ENCODE peak calls at places on chromosome 4, in seven cellular contexts. One of them, this sample, is unnamed.

GRCh38 chr4:26762650-26763049 is 98.0 kb upstream of the STIM2 start:
- DNase-seq in CD4-positive, CD25-positive, alpha-beta regulatory T cell: no peak
- DNase-seq in keratinocyte: no peak
- DNase-seq in left ventricle myocardium inferior: no peak
- DNase-seq in GM23248: no peak
- DNase-seq in right lobe of liver: no peak
- DNase-seq in uterus: no peak
- DNase-seq in this sample: no peak

GRCh38 chr4:12439633-12440305 is 1011.1 kb upstream of the HS3ST1 start:
- DNase-seq in keratinocyte: no peak
- DNase-seq in CD4-positive, CD25-positive, alpha-beta regulatory T cell: no peak
- DNase-seq in uterus: no peak
- DNase-seq in GM23248: no peak
- DNase-seq in left ventricle myocardium inferior: no peak
- DNase-seq in right lobe of liver: no peak
- DNase-seq in this sample: no peak

GRCh38 chr4:95092762-95093161 is 335.0 kb downstream of the BMPR1B start:
- DNase-seq in uterus: no peak
- DNase-seq in GM23248: peak; percentile 2
- DNase-seq in CD4-positive, CD25-positive, alpha-beta regulatory T cell: no peak
- DNase-seq in right lobe of liver: no peak
- DNase-seq in left ventricle myocardium inferior: no peak
- DNase-seq in keratinocyte: no peak
- DNase-seq in this sample: no peak

GRCh38 chr4:76160355-76160754 is 12.2 kb upstream of the NUP54 start:
- DNase-seq in CD4-positive, CD25-positive, alpha-beta regulatory T cell: no peak
- DNase-seq in GM23248: no peak
- DNase-seq in right lobe of liver: no peak
- DNase-seq in uterus: no peak
- DNase-seq in left ventricle myocardium inferior: no peak
- DNase-seq in keratinocyte: no peak
- DNase-seq in this sample: no peak

GRCh38 chr4:176044589-176044951 is 21.1 kb upstream of the WDR17 start:
- DNase-seq in GM23248: peak; percentile 27
- DNase-seq in keratinocyte: no peak
- DNase-seq in right lobe of liver: no peak
- DNase-seq in uterus: no peak
- DNase-seq in CD4-positive, CD25-positive, alpha-beta regulatory T cell: no peak
- DNase-seq in left ventricle myocardium inferior: no peak
- DNase-seq in this sample: no peak

GRCh38 chr4:108149588-108150380 is 18.9 kb downstream of the LEF1 start:
- DNase-seq in uterus: no peak
- DNase-seq in right lobe of liver: no peak
- DNase-seq in keratinocyte: no peak
- DNase-seq in left ventricle myocardium inferior: no peak
- DNase-seq in CD4-positive, CD25-positive, alpha-beta regulatory T cell: no peak
- DNase-seq in GM23248: peak; percentile 43
- DNase-seq in this sample: no peak

GRCh38 chr4:124181045-124181444 is 531.5 kb downstream of the ANKRD50 start:
- DNase-seq in left ventricle myocardium inferior: no peak
- DNase-seq in right lobe of liver: no peak
- DNase-seq in GM23248: peak; percentile 6
- DNase-seq in CD4-positive, CD25-positive, alpha-beta regulatory T cell: no peak
- DNase-seq in uterus: no peak
- DNase-seq in keratinocyte: no peak
- DNase-seq in this sample: no peak

GRCh38 chr4:142169216-142169615 is 532.8 kb downstream of the IL15 start:
- DNase-seq in keratinocyte: no peak
- DNase-seq in CD4-positive, CD25-positive, alpha-beta regulatory T cell: no peak
- DNase-seq in uterus: no peak
- DNase-seq in left ventricle myocardium inferior: no peak
- DNase-seq in GM23248: no peak
- DNase-seq in right lobe of liver: no peak
- DNase-seq in this sample: no peak

GRCh38 chr4:55758570-55758969 is 61.0 kb upstream of the EXOC1L start:
- DNase-seq in uterus: no peak
- DNase-seq in left ventricle myocardium inferior: no peak
- DNase-seq in CD4-positive, CD25-positive, alpha-beta regulatory T cell: no peak
- DNase-seq in GM23248: peak; percentile 3
- DNase-seq in right lobe of liver: no peak
- DNase-seq in keratinocyte: no peak
- DNase-seq in this sample: no peak

GRCh38 chr4:142411993-142412392 is 434.1 kb downstream of the INPP4B start:
- DNase-seq in right lobe of liver: no peak
- DNase-seq in left ventricle myocardium inferior: no peak
- DNase-seq in keratinocyte: no peak
- DNase-seq in CD4-positive, CD25-positive, alpha-beta regulatory T cell: no peak
- DNase-seq in GM23248: no peak
- DNase-seq in uterus: no peak
- DNase-seq in this sample: no peak

GRCh38 chr4:25098964-25099843 is 61.0 kb downstream of the SEPSECS start:
- DNase-seq in GM23248: peak; percentile 75
- DNase-seq in uterus: peak; percentile 58
- DNase-seq in right lobe of liver: peak; percentile 60
- DNase-seq in CD4-positive, CD25-positive, alpha-beta regulatory T cell: no peak
- DNase-seq in left ventricle myocardium inferior: peak; percentile 90
- DNase-seq in keratinocyte: no peak
- DNase-seq in this sample: no peak

GRCh38 chr4:128275351-128275750 is 12.3 kb downstream of the PGRMC2 start:
- DNase-seq in left ventricle myocardium inferior: no peak
- DNase-seq in CD4-positive, CD25-positive, alpha-beta regulatory T cell: no peak
- DNase-seq in right lobe of liver: no peak
- DNase-seq in uterus: no peak
- DNase-seq in GM23248: peak; percentile 58
- DNase-seq in keratinocyte: no peak
- DNase-seq in this sample: no peak

GRCh38 chr4:53653484-53654053 is 62.3 kb upstream of the LNX1 start:
- DNase-seq in CD4-positive, CD25-positive, alpha-beta regulatory T cell: no peak
- DNase-seq in left ventricle myocardium inferior: no peak
- DNase-seq in keratinocyte: no peak
- DNase-seq in GM23248: peak; percentile 28
- DNase-seq in uterus: no peak
- DNase-seq in right lobe of liver: peak; percentile 50
- DNase-seq in this sample: no peak

GRCh38 chr4:154720123-154720522 is 23.7 kb upstream of the LRAT start:
- DNase-seq in uterus: no peak
- DNase-seq in left ventricle myocardium inferior: no peak
- DNase-seq in GM23248: no peak
- DNase-seq in right lobe of liver: no peak
- DNase-seq in keratinocyte: peak; percentile 76
- DNase-seq in CD4-positive, CD25-positive, alpha-beta regulatory T cell: no peak
- DNase-seq in this sample: no peak

GRCh38 chr4:57077550-57078311 is 32.5 kb downstream of the IGFBP7 start:
- DNase-seq in GM23248: peak; percentile 41
- DNase-seq in CD4-positive, CD25-positive, alpha-beta regulatory T cell: no peak
- DNase-seq in right lobe of liver: no peak
- DNase-seq in keratinocyte: peak; percentile 70
- DNase-seq in uterus: no peak
- DNase-seq in left ventricle myocardium inferior: no peak
- DNase-seq in this sample: no peak

GRCh38 chr4:140774956-140775355 is 18.8 kb upstream of the TBC1D9 start:
- DNase-seq in uterus: no peak
- DNase-seq in CD4-positive, CD25-positive, alpha-beta regulatory T cell: no peak
- DNase-seq in right lobe of liver: no peak
- DNase-seq in GM23248: no peak
- DNase-seq in keratinocyte: no peak
- DNase-seq in left ventricle myocardium inferior: no peak
- DNase-seq in this sample: no peak

GRCh38 chr4:143358923-143359694 is 22.4 kb downstream of the GAB1 start:
- DNase-seq in CD4-positive, CD25-positive, alpha-beta regulatory T cell: no peak
- DNase-seq in uterus: no peak
- DNase-seq in left ventricle myocardium inferior: no peak
- DNase-seq in keratinocyte: no peak
- DNase-seq in GM23248: peak; percentile 44
- DNase-seq in right lobe of liver: peak; percentile 28
- DNase-seq in this sample: no peak

DNA sequence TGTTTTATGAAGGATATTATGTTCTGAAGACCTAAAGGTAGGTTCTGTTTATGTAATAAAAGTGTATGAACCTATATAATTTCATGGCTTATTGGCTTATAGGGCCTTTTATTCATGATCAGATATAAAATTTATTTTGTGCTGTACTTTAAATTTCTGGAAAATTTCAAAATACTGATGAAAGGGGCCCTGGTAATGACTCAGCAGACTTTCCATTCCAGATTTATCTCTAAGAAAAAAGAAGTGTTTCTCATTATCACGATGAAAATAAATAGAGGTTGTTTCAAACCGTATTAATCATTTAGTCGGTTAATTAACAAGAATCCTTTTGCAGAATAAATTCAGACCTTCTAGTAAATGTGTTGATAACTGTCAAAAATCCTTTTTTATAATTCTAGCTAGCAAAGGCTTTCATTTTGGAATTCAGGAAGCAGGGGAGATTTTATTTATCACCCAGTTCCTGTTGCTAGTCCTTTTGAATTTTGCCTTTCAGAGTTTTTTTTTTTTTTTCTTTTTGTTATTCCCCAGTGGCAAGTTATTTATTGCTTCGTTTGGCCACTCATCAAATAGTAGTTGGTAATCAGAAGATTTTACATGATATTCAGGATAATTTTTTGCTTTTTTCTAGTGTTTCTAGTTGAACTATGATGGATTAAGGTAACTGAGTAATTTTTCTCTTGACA is 5.4 kb upstream of the TAPT1 start:
- DNase-seq in uterus: no peak
- DNase-seq in CD4-positive, CD25-positive, alpha-beta regulatory T cell: no peak
- DNase-seq in keratinocyte: no peak
- DNase-seq in GM23248: peak; percentile 49
- DNase-seq in left ventricle myocardium inferior: no peak
- DNase-seq in right lobe of liver: no peak
- DNase-seq in this sample: no peak
- H3K4me3 ChIP-seq in uterus: peak overlapping the region; percentile 11
- H3K4me3 ChIP-seq in CD4-positive, CD25-positive, alpha-beta regulatory T cell: no peak overlapping the region
- H3K4me3 ChIP-seq in keratinocyte: no peak overlapping the region
- H3K4me3 ChIP-seq in GM23248: peak overlapping the region; percentile 51
- H3K4me3 ChIP-seq in left ventricle myocardium inferior: peak overlapping the region; percentile 40
- H3K4me3 ChIP-seq in right lobe of liver: no peak overlapping the region
- H3K4me3 ChIP-seq in this sample: no peak overlapping the region

DNA sequence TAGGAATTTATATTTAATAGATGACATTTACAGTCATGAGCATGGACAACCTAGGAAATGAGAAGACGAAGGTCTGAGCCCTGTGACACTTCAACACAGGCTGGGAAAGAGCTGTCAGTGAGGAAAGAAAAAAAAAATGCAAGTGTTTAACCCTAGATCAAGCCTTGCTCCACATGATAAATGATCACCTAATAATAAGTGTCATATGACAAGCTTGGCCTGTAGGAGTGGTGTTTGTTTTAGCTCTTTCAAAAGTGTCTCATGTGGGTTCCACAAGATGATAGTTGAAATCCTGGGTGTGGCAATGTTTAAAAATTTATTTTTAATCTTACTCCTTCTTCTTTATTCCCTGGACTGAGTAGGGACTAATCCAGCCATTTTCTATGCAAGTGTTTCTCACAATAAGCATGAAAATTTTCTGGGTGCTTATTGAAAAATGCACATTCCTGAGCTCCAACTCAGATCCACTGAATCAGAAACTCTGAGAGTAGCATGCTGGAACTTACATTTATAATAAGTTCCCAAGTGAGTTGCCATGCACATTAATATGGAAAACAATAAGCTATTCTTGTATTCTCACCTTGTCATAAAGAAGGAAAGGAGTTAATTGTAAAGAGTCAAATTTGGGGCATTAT is 138.2 kb downstream of the AREG start:
- DNase-seq in left ventricle myocardium inferior: no peak
- DNase-seq in CD4-positive, CD25-positive, alpha-beta regulatory T cell: no peak
- DNase-seq in right lobe of liver: no peak
- DNase-seq in uterus: no peak
- DNase-seq in keratinocyte: no peak
- DNase-seq in GM23248: peak; percentile 59
- DNase-seq in this sample: no peak
- H3K27ac ChIP-seq in left ventricle myocardium inferior: no peak overlapping the region
- H3K27ac ChIP-seq in CD4-positive, CD25-positive, alpha-beta regulatory T cell: no peak overlapping the region
- H3K27ac ChIP-seq in right lobe of liver: no peak overlapping the region
- H3K27ac ChIP-seq in uterus: no peak overlapping the region
- H3K27ac ChIP-seq in keratinocyte: no peak overlapping the region
- H3K27ac ChIP-seq in GM23248: no peak overlapping the region
- H3K27ac ChIP-seq in this sample: no peak overlapping the region

GRCh38 chr4:136443006-136443405 is 1089.3 kb downstream of the PCDH18 start:
- DNase-seq in left ventricle myocardium inferior: no peak
- DNase-seq in uterus: no peak
- DNase-seq in right lobe of liver: no peak
- DNase-seq in keratinocyte: no peak
- DNase-seq in GM23248: no peak
- DNase-seq in CD4-positive, CD25-positive, alpha-beta regulatory T cell: no peak
- DNase-seq in this sample: no peak
- H3K4me3 ChIP-seq in left ventricle myocardium inferior: no peak overlapping the region
- H3K4me3 ChIP-seq in uterus: no peak overlapping the region
- H3K4me3 ChIP-seq in right lobe of liver: no peak overlapping the region
- H3K4me3 ChIP-seq in keratinocyte: no peak overlapping the region
- H3K4me3 ChIP-seq in GM23248: no peak overlapping the region
- H3K4me3 ChIP-seq in CD4-positive, CD25-positive, alpha-beta regulatory T cell: no peak overlapping the region
- H3K4me3 ChIP-seq in this sample: no peak overlapping the region

GRCh38 chr4:67714955-67715354 is 14.0 kb upstream of the UBA6 start:
- DNase-seq in right lobe of liver: no peak
- DNase-seq in keratinocyte: no peak
- DNase-seq in GM23248: no peak
- DNase-seq in left ventricle myocardium inferior: no peak
- DNase-seq in uterus: no peak
- DNase-seq in CD4-positive, CD25-positive, alpha-beta regulatory T cell: no peak
- DNase-seq in this sample: no peak

GRCh38 chr4:67713531-67714247 is 12.7 kb upstream of the UBA6 start:
- DNase-seq in right lobe of liver: no peak
- DNase-seq in GM23248: peak; percentile 69
- DNase-seq in uterus: no peak
- DNase-seq in keratinocyte: peak; percentile 52
- DNase-seq in CD4-positive, CD25-positive, alpha-beta regulatory T cell: no peak
- DNase-seq in left ventricle myocardium inferior: no peak
- DNase-seq in this sample: no peak

GRCh38 chr4:67712000-67712625 is 11.2 kb upstream of the UBA6 start:
- DNase-seq in GM23248: no peak
- DNase-seq in keratinocyte: peak; percentile 38
- DNase-seq in left ventricle myocardium inferior: no peak
- DNase-seq in uterus: no peak
- DNase-seq in CD4-positive, CD25-positive, alpha-beta regulatory T cell: no peak
- DNase-seq in right lobe of liver: no peak
- DNase-seq in this sample: no peak

GRCh38 chr4:67712650-67713530 is 11.9 kb upstream of the UBA6 start:
- DNase-seq in uterus: no peak
- DNase-seq in CD4-positive, CD25-positive, alpha-beta regulatory T cell: no peak
- DNase-seq in left ventricle myocardium inferior: no peak
- DNase-seq in GM23248: no peak
- DNase-seq in right lobe of liver: no peak
- DNase-seq in keratinocyte: no peak
- DNase-seq in this sample: no peak

DNA sequence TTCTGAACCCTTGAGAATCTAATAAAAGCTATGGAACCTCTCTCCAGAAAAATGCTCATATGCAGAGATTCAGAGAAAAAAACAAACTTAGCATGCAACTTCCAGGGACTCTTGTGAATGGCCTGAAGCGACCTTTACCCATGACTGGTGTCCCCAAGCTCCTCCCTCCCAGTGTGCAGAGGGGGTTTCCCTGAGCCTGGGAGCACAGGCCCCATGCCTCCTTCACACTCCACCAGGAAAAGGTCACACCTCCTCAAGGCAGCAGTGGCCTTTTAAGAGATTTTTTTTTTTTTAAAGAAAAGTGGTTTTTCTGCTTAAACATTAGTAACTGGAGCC is 13.3 kb upstream of the UBA6 start:
- DNase-seq in right lobe of liver: no peak
- DNase-seq in left ventricle myocardium inferior: no peak
- DNase-seq in uterus: no peak
- DNase-seq in GM23248: no peak
- DNase-seq in keratinocyte: no peak
- DNase-seq in CD4-positive, CD25-positive, alpha-beta regulatory T cell: no peak
- DNase-seq in this sample: no peak
- H3K27ac ChIP-seq in right lobe of liver: no peak overlapping the region
- H3K27ac ChIP-seq in left ventricle myocardium inferior: no peak overlapping the region
- H3K27ac ChIP-seq in uterus: no peak overlapping the region
- H3K27ac ChIP-seq in GM23248: peak overlapping the region; percentile 36
- H3K27ac ChIP-seq in keratinocyte: peak overlapping the region; percentile 81
- H3K27ac ChIP-seq in CD4-positive, CD25-positive, alpha-beta regulatory T cell: no peak overlapping the region
- H3K27ac ChIP-seq in this sample: no peak overlapping the region

GRCh38 chr4:83241132-83241531 is 43.5 kb downstream of the COQ2 start:
- DNase-seq in CD4-positive, CD25-positive, alpha-beta regulatory T cell: no peak
- DNase-seq in keratinocyte: no peak
- DNase-seq in left ventricle myocardium inferior: no peak
- DNase-seq in uterus: no peak
- DNase-seq in GM23248: no peak
- DNase-seq in right lobe of liver: no peak
- DNase-seq in this sample: no peak
- H3K4me3 ChIP-seq in CD4-positive, CD25-positive, alpha-beta regulatory T cell: no peak overlapping the region
- H3K4me3 ChIP-seq in keratinocyte: no peak overlapping the region
- H3K4me3 ChIP-seq in left ventricle myocardium inferior: no peak overlapping the region
- H3K4me3 ChIP-seq in uterus: no peak overlapping the region
- H3K4me3 ChIP-seq in GM23248: no peak overlapping the region
- H3K4me3 ChIP-seq in right lobe of liver: no peak overlapping the region
- H3K4me3 ChIP-seq in this sample: no peak overlapping the region